ENCODE peak calls at places on chromosome 11, in ten cellular contexts. K, L, N, E, S, V, W, B, Y and O are unnamed samples.

GRCh38 chr11:119803726-119804294 is 74.8 kb upstream of the NECTIN1 start:
- DNase-seq in K (no peak), S (no peak), V (no peak), Y (no peak), W (no peak), N (no peak), E (no peak), L (no peak), B (peak; percentile 56), O (no peak)

GRCh38 chr11:8765294-8765693 is 82.7 kb downstream of the RPL27A start:
- DNase-seq in S (no peak), Y (no peak), N (no peak), W (no peak), L (peak; percentile 60), V (peak; percentile 21), K (no peak), B (no peak), E (no peak), O (no peak)

GRCh38 chr11:8296872-8297271 is 33.2 kb upstream of the LMO1 start:
- DNase-seq in V (no peak), S (no peak), B (no peak), Y (peak; percentile 44), K (no peak), N (no peak), L (no peak), E (no peak), W (peak; percentile 1), O (no peak)

GRCh38 chr11:35009191-35009940 is 92.9 kb downstream of the PDHX start:
- DNase-seq in K (no peak), B (peak; percentile 74), L (peak; percentile 54), N (no peak), W (no peak), E (no peak), V (peak; percentile 78), S (peak; percentile 62), Y (no peak), O (no peak)

GRCh38 chr11:133927690-133928627 is 28.8 kb downstream of the IGSF9B start:
- DNase-seq in B (peak; percentile 74), L (peak; percentile 45), S (peak; percentile 65), K (peak; percentile 67), Y (peak; percentile 72), W (peak; percentile 57), N (peak; percentile 56), V (peak; percentile 73), E (peak; percentile 82), O (no peak)

GRCh38 chr11:69834811-69835800 is 15.9 kb upstream of the FGF3 start:
- DNase-seq in V (no peak), W (no peak), B (no peak), S (no peak), Y (peak; percentile 49), K (no peak), L (no peak), N (no peak), E (peak; percentile 9), O (no peak)

GRCh38 chr11:68328374-68329091 is 16.1 kb downstream of the LRP5 start:
- DNase-seq in E (no peak), L (no peak), W (peak; percentile 51), S (no peak), Y (no peak), B (peak; percentile 70), V (no peak), K (no peak), N (no peak), O (no peak)

GRCh38 chr11:8593935-8594909 is at the start of gene STK33:
- DNase-seq in K (peak; percentile 85), N (peak; percentile 82), W (peak; percentile 49), Y (no peak), L (peak; percentile 40), V (peak; percentile 53), E (peak; percentile 89), S (peak; percentile 62), B (peak; percentile 68), O (no peak)

GRCh38 chr11:111001986-111002616 is 243.4 kb upstream of the POU2AF2 start:
- DNase-seq in K (no peak), N (no peak), Y (no peak), V (no peak), W (no peak), B (no peak), L (peak; percentile 95), S (peak; percentile 37), E (no peak), O (no peak)

GRCh38 chr11:11073996-11074395 is 216.1 kb upstream of the ZBED5 start:
- DNase-seq in Y (no peak), E (no peak), S (no peak), B (no peak), K (no peak), L (no peak), V (no peak), N (no peak), W (no peak), O (no peak)

GRCh38 chr11:104704888-104705287 is 193.4 kb downstream of the CASP12 start:
- DNase-seq in B (no peak), L (no peak), Y (no peak), W (no peak), E (no peak), S (no peak), K (no peak), V (no peak), N (no peak), O (no peak)

GRCh38 chr11:5923789-5924188 is 18.3 kb upstream of the OR56A3 start:
- DNase-seq in N (no peak), K (no peak), V (no peak), W (no peak), L (no peak), B (no peak), S (no peak), E (no peak), Y (no peak), O (no peak)

GRCh38 chr11:123577081-123577598 is 77.3 kb downstream of the SCN3B start:
- DNase-seq in W (peak; percentile 60), L (peak; percentile 35), V (peak; percentile 64), Y (peak; percentile 68), B (peak; percentile 68), S (peak; percentile 77), N (peak; percentile 68), E (peak; percentile 84), K (peak; percentile 71), O (peak; percentile 61)
- TF ChIP-seq CTCF in W (peak; percentile 95), L (peak; percentile 79), V (peak; percentile 56), Y (peak; percentile 75), B (peak; percentile 89), S (peak; percentile 91), N (peak; percentile 93), E (peak; percentile 92), K (peak; percentile 87), O (peak; percentile 89)

DNA sequence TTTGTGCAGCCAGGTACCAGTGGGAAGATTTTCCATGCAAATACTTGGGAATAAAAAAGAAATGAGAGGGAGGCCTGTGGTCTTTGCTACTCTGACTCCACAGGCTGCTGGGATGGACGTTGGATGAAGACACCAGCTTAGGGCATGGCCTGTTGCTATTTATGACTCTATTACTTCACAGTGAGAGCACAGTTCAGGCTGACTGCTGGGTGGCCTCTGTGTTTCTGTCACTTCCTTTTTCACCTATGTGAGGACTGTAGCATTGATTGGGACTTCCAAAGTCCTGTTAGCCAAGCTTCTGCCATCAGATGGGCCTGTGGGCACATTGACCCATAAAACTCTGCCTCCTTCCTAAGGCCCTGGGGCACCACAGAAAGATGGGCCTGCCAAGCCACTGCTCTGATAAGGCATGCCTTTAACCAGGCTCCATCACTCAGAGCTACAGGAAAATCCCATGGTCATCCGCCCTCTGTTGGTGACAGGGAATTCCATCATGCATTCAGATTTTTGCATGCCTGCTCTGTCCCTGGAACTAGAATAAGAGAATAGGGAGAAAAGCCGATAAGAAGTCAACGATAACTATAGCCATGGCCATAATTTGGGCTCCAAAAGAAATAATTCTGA is 64.6 kb downstream of the KCNJ1 start:
- DNase-seq in K (peak; percentile 47), B (peak; percentile 25), E (no peak), N (no peak), W (no peak), L (peak; percentile 15), S (no peak), V (peak; percentile 43), Y (no peak), O (no peak)
- TF ChIP-seq CTCF in K (peak; percentile 59), B (no peak), E (peak; percentile 20), N (peak; percentile 31), W (peak; percentile 38), L (peak; percentile 34), S (peak; percentile 11), V (no peak), Y (peak; percentile 25), O (no peak)

GRCh38 chr11:65551572-65552398 is 6.4 kb downstream of the LTBP3 start:
- DNase-seq in B (peak; percentile 78), N (peak; percentile 84), W (no peak), E (peak; percentile 75), L (peak; percentile 23), S (no peak), Y (no peak), K (peak; percentile 71), V (peak; percentile 58), O (peak; percentile 52)
- TF ChIP-seq CTCF in B (peak; percentile 25), N (peak; percentile 72), W (peak; percentile 22), E (peak; percentile 84), L (peak; percentile 27), S (peak; percentile 29), Y (peak; percentile 39), K (peak; percentile 38), V (peak; percentile 54), O (peak; percentile 20)

GRCh38 chr11:60756307-60757032 is at the start of gene MS4A15:
- DNase-seq in W (no peak), B (peak; percentile 53), S (no peak), N (peak; percentile 75), Y (no peak), E (peak; percentile 54), L (no peak), V (peak; percentile 41), K (peak; percentile 28), O (no peak)
- TF ChIP-seq CTCF in W (no peak), B (peak; percentile 26), S (no peak), N (peak; percentile 45), Y (no peak), E (peak; percentile 34), L (peak; percentile 2), V (peak; percentile 33), K (peak; percentile 21), O (no peak)